ENCODE peak calls at places on chromosomes 3 and 15, in six cellular contexts. V is OCI-LY7, A is posterior cingulate gyrus, P is RWPE1, N is Kasumi-1, M is fibroblast of lung. T is an unnamed sample.

GRCh38 chr15:69595009-69595825 is 142.6 kb downstream of the RPLP1 start:
- DNase-seq in N (no peak), V (no peak), A (no peak), M (no peak), P (no peak), T (peak; percentile 68)

GRCh38 chr15:62066663-62067447 is at the start of gene C2CD4A:
- DNase-seq in V (peak; percentile 41), P (peak; percentile 57), N (peak; percentile 72), A (peak; percentile 59), M (peak; percentile 41), T (no peak)

GRCh38 chr3:64229903-64230302 is 4.6 kb upstream of the PRICKLE2 start:
- DNase-seq in A (no peak), N (no peak), V (no peak), P (no peak), M (no peak), T (no peak)

GRCh38 chr3:71089271-71089670 is 494.3 kb downstream of the FOXP1 start:
- DNase-seq in M (peak; percentile 69), N (peak; percentile 23), V (no peak), P (no peak), A (no peak), T (no peak)

GRCh38 chr15:85837011-85837433 is 42.3 kb upstream of the KLHL25 start:
- DNase-seq in P (peak; percentile 44), N (no peak), A (no peak), M (no peak), V (no peak), T (no peak)

GRCh38 chr3:61663728-61664492 is 102.5 kb downstream of the PTPRG start:
- DNase-seq in P (peak; percentile 59), V (no peak), M (peak; percentile 95), N (no peak), A (no peak), T (peak; percentile 77)

GRCh38 chr3:99895706-99896441 is 78.2 kb downstream of the CMSS1 start:
- DNase-seq in N (peak; percentile 83), M (peak; percentile 90), A (no peak), P (peak; percentile 73), V (no peak), T (peak; percentile 67)

GRCh38 chr3:38040400-38040799 is 1.4 kb downstream of the DLEC1 start:
- DNase-seq in V (no peak), A (no peak), N (no peak), M (no peak), P (no peak), T (no peak)

GRCh38 chr15:51401872-51402517 is 60.5 kb downstream of the GLDN start:
- DNase-seq in A (peak; percentile 52), N (peak; percentile 57), V (no peak), P (peak; percentile 45), M (peak; percentile 50), T (peak; percentile 27)